ENCODE peak calls at places on chromosomes 2 and 18, in four cellular contexts. One of them, this sample, is unnamed. For H3K4me1, the result is how much of the 10 kb centered on the place peaks cover.

GRCh38 chr2:201021914-201022313 is 49.6 kb downstream of the HYCC2 start:
- DNase-seq in HCT116: no peak
- DNase-seq in vagina: no peak
- DNase-seq in GM23338: no peak
- DNase-seq in this sample: no peak

GRCh38 chr2:197204855-197205254 is 105.7 kb downstream of the ANKRD44 start:
- DNase-seq in HCT116: no peak
- DNase-seq in vagina: no peak
- DNase-seq in GM23338: no peak
- DNase-seq in this sample: no peak

GRCh38 chr2:3108105-3108504 is 269.5 kb downstream of the EIPR1 start:
- DNase-seq in HCT116: no peak
- DNase-seq in vagina: no peak
- DNase-seq in GM23338: no peak
- DNase-seq in this sample: no peak

GRCh38 chr2:18651842-18652774 is 62.7 kb upstream of the NT5C1B start:
- DNase-seq in HCT116: no peak
- DNase-seq in vagina: no peak
- DNase-seq in GM23338: no peak
- DNase-seq in this sample: no peak

GRCh38 chr2:178271629-178272333 is 77.5 kb downstream of the OSBPL6 start:
- DNase-seq in HCT116: no peak
- DNase-seq in vagina: no peak
- DNase-seq in GM23338: no peak
- DNase-seq in this sample: peak

GRCh38 chr18:70489556-70489955 is 200.7 kb downstream of the SOCS6 start:
- DNase-seq in HCT116: no peak
- DNase-seq in vagina: no peak
- DNase-seq in GM23338: no peak
- DNase-seq in this sample: no peak

GRCh38 chr2:134988994-134989605 is 58.1 kb downstream of the MAP3K19 start:
- DNase-seq in HCT116: peak
- DNase-seq in vagina: no peak
- DNase-seq in GM23338: peak
- DNase-seq in this sample: no peak

GRCh38 chr18:58158008-58158407 is 114.0 kb downstream of the NEDD4L start:
- DNase-seq in HCT116: no peak
- DNase-seq in vagina: peak
- DNase-seq in GM23338: no peak
- DNase-seq in this sample: no peak

DNA sequence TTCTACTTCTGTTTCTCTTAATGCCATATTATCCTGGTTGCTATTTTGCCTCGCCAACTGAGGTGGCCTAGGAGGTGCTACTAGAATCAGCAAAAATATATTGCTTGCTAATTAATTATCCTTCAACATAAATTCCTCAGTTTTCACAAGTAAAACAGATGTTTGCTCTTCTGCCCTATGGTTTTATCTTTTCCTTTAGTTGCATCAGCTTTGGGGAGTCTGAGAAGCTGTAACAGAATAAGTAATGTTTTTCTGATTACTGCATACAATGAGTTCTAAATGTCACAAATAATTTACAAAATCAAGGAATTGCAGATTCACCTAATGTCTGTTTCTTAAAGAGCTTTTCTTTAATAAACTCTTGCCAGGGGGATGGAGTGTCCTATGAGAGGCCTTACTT is 36.7 kb downstream of the GULP1 start:
- DNase-seq in HCT116: no peak
- DNase-seq in vagina: no peak
- DNase-seq in GM23338: no peak
- DNase-seq in this sample: no peak
- H3K27ac ChIP-seq in HCT116: no peak
- H3K27ac ChIP-seq in vagina: no peak
- H3K27ac ChIP-seq in GM23338: peak
- H3K27ac ChIP-seq in this sample: no peak

DNA sequence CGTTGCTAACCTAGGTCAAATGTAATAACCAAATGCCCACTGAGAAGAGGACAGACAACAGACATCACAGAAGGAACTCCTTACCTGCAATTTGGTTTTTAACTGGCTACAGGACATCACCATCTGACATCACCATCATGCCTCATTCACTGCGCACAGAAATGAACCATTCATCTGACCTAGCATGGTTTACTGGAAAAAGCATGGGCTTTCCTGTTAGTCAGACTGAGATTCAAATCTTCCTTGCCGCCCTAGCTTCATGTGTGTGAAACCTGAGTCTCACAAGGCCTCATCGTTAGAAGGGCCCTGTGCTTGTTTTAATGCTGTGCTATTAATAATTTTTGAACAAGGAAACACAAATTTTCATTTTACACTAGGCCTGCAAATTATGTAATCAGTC is 1.1 kb upstream of the HIBCH start:
- DNase-seq in HCT116: no peak
- DNase-seq in vagina: no peak
- DNase-seq in GM23338: no peak
- DNase-seq in this sample: no peak
- TF ChIP-seq POLR2AphosphoS5 in HCT116: no peak
- TF ChIP-seq POLR2AphosphoS5 in vagina: no peak
- TF ChIP-seq POLR2AphosphoS5 in GM23338: no peak
- TF ChIP-seq POLR2AphosphoS5 in this sample: no peak

GRCh38 chr2:166042768-166043390 is 84.9 kb downstream of the SCN1A start:
- DNase-seq in HCT116: no peak
- DNase-seq in vagina: no peak
- DNase-seq in GM23338: no peak
- DNase-seq in this sample: no peak
- H3K4me1 ChIP-seq in HCT116: under half
- H3K4me1 ChIP-seq in vagina: under half
- H3K4me1 ChIP-seq in GM23338: under half
- H3K4me1 ChIP-seq in this sample: under half

GRCh38 chr2:174660984-174661675 is 63.5 kb upstream of the WIPF1 start:
- DNase-seq in HCT116: no peak
- DNase-seq in vagina: no peak
- DNase-seq in GM23338: no peak
- DNase-seq in this sample: no peak

GRCh38 chr2:174662459-174662858 is 64.9 kb upstream of the WIPF1 start:
- DNase-seq in HCT116: no peak
- DNase-seq in vagina: no peak
- DNase-seq in GM23338: no peak
- DNase-seq in this sample: no peak

GRCh38 chr2:174664084-174664759 is 66.6 kb upstream of the WIPF1 start:
- DNase-seq in HCT116: no peak
- DNase-seq in vagina: no peak
- DNase-seq in GM23338: no peak
- DNase-seq in this sample: no peak

GRCh38 chr2:174663572-174663971 is 66.0 kb upstream of the WIPF1 start:
- DNase-seq in HCT116: no peak
- DNase-seq in vagina: no peak
- DNase-seq in GM23338: no peak
- DNase-seq in this sample: no peak

DNA sequence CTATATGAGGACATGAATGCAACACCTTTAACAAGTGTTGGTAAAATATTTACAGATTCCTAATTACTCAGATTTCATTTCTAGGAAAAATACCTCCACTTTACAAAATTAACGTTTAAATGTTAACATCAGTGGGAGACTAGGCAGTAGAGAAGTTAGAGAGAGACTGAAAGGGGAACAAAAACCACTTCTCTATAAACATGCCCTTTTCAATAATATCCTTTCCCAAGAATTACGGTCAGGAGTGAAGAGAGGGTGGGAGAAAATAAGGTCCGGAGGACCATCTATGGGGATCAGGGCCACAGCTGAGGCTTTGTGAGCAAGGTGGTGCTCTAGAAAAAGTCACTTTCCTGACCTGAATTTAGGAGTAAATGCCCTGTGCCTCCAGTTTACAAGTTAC is 65.3 kb upstream of the WIPF1 start:
- DNase-seq in HCT116: no peak
- DNase-seq in vagina: no peak
- DNase-seq in GM23338: no peak
- DNase-seq in this sample: no peak
- H3K27ac ChIP-seq in HCT116: no peak
- H3K27ac ChIP-seq in vagina: peak
- H3K27ac ChIP-seq in GM23338: no peak
- H3K27ac ChIP-seq in this sample: peak

This sample was measured in prostate gland.